ENCODE peak calls at places on chromosomes 1 and 21, in eight cellular contexts. V is GM23248; Q is small intestine; T is effector memory CD4-positive, alpha-beta T cell; Y is SJSA1; O is mucosa of descending colon; M is BJ; H is hepatocyte. S is an unnamed sample.

GRCh38 chr1:235024045-235024439 is 104.6 kb downstream of the TOMM20 start:
- DNase-seq in V (no peak), Q (no peak), T (no peak), Y (no peak), O (no peak), M (no peak), H (no peak), S (no peak)

GRCh38 chr1:29599071-29599470 is 362.7 kb downstream of the PTPRU start:
- DNase-seq in V (no peak), Q (no peak), T (no peak), Y (no peak), O (no peak), M (no peak), H (no peak), S (no peak)

GRCh38 chr1:204151562-204152309 is at the start of gene ETNK2:
- DNase-seq in V (peak), Q (no peak), T (peak), Y (peak), O (peak), M (no peak), H (peak), S (peak)

GRCh38 chr1:169941982-169942830 is 48.5 kb upstream of the SCYL3 start:
- DNase-seq in V (peak), Q (no peak), T (no peak), Y (no peak), O (no peak), M (peak), H (peak), S (no peak)

GRCh38 chr1:172646653-172647052 is 12.2 kb upstream of the FASLG start:
- DNase-seq in V (peak), Q (no peak), T (no peak), Y (no peak), O (no peak), M (no peak), H (no peak), S (no peak)

GRCh38 chr1:39666772-39667171 is 5.1 kb downstream of the NT5C1A start:
- DNase-seq in V (no peak), Q (no peak), T (no peak), Y (no peak), O (no peak), M (no peak), H (no peak), S (no peak)

GRCh38 chr21:44874497-44875331 is 1.2 kb upstream of the PTTG1IP start:
- DNase-seq in V (peak), Q (peak), T (peak), Y (peak), O (peak), M (no peak), H (peak), S (peak)

GRCh38 chr21:18253252-18253651 is 8.6 kb downstream of the CHODL start:
- DNase-seq in V (no peak), Q (no peak), T (no peak), Y (no peak), O (no peak), M (no peak), H (no peak), S (no peak)

GRCh38 chr1:6008084-6008415 is 15.8 kb upstream of the NPHP4 start:
- DNase-seq in V (no peak), Q (no peak), T (no peak), Y (no peak), O (peak), M (no peak), H (no peak), S (no peak)

GRCh38 chr1:160429702-160430535 is 29.6 kb downstream of the VANGL2 start:
- DNase-seq in V (no peak), Q (peak), T (no peak), Y (no peak), O (no peak), M (no peak), H (no peak), S (no peak)

GRCh38 chr1:110607663-110608230 is 1.6 kb upstream of the KCNA2 start:
- DNase-seq in V (no peak), Q (no peak), T (no peak), Y (no peak), O (no peak), M (no peak), H (no peak), S (peak)

GRCh38 chr1:10890391-10891073 is 94.1 kb upstream of the CASZ1 start:
- DNase-seq in V (no peak), Q (no peak), T (no peak), Y (no peak), O (no peak), M (no peak), H (peak), S (peak)

GRCh38 chr1:11676386-11677103 is 4.4 kb downstream of the MAD2L2 start:
- DNase-seq in V (no peak), Q (no peak), T (no peak), Y (no peak), O (no peak), M (no peak), H (no peak), S (peak)

GRCh38 chr1:209645574-209646452 is 6.4 kb downstream of the LAMB3 start:
- DNase-seq in V (no peak), Q (no peak), T (no peak), Y (no peak), O (no peak), M (no peak), H (no peak), S (no peak)

GRCh38 chr21:34819357-34819999 is 150.7 kb downstream of the CLIC6 start:
- DNase-seq in V (no peak), Q (no peak), T (no peak), Y (no peak), O (no peak), M (no peak), H (no peak), S (no peak)

GRCh38 chr1:91406773-91407389 is 2.2 kb upstream of the HFM1 start:
- DNase-seq in V (peak), Q (no peak), T (no peak), Y (no peak), O (no peak), M (no peak), H (no peak), S (peak)

GRCh38 chr1:208536176-208536575 is 292.0 kb upstream of the PLXNA2 start:
- DNase-seq in V (no peak), Q (no peak), T (no peak), Y (no peak), O (no peak), M (no peak), H (no peak), S (no peak)

GRCh38 chr21:15754640-15755039 is 24.9 kb downstream of the USP25 start:
- DNase-seq in V (peak), Q (peak), T (no peak), Y (no peak), O (no peak), M (no peak), H (peak), S (no peak)

GRCh38 chr1:35605882-35606182 is 32.7 kb downstream of the TFAP2E start:
- DNase-seq in V (peak), Q (no peak), T (no peak), Y (peak), O (no peak), M (peak), H (no peak), S (no peak)

GRCh38 chr1:63835075-63835633 is 61.3 kb downstream of the ROR1 start:
- DNase-seq in V (peak), Q (no peak), T (no peak), Y (no peak), O (no peak), M (no peak), H (no peak), S (no peak)

GRCh38 chr1:46689326-46689725 is 17.7 kb downstream of the TEX38 start:
- DNase-seq in V (no peak), Q (no peak), T (no peak), Y (no peak), O (no peak), M (no peak), H (no peak), S (no peak)

GRCh38 chr1:46689897-46690296 is 18.2 kb downstream of the TEX38 start:
- DNase-seq in V (no peak), Q (no peak), T (no peak), Y (no peak), O (no peak), M (no peak), H (no peak), S (no peak)

GRCh38 chr1:46692806-46693770 is 21.4 kb downstream of the TEX38 start:
- DNase-seq in V (no peak), Q (no peak), T (no peak), Y (no peak), O (no peak), M (no peak), H (no peak), S (no peak)

GRCh38 chr1:46691997-46692790 is 20.5 kb downstream of the TEX38 start:
- DNase-seq in V (peak), Q (no peak), T (no peak), Y (no peak), O (no peak), M (no peak), H (no peak), S (no peak)

GRCh38 chr1:46690931-46691411 is 19.3 kb downstream of the TEX38 start:
- DNase-seq in V (no peak), Q (no peak), T (no peak), Y (no peak), O (no peak), M (no peak), H (no peak), S (no peak)
- H3K4me3 ChIP-seq in V (no peak), Q (no peak), T (no peak), Y (no peak), O (no peak), M (no peak), H (no peak), S (no peak)

GRCh38 chr1:222601233-222601632 is 11.5 kb upstream of the TAF1A start:
- DNase-seq in V (no peak), Q (no peak), T (no peak), Y (no peak), O (no peak), M (no peak), H (no peak), S (no peak)
- H3K4me3 ChIP-seq in V (no peak), Q (no peak), T (no peak), Y (no peak), O (no peak), M (no peak), H (no peak), S (no peak)

DNA sequence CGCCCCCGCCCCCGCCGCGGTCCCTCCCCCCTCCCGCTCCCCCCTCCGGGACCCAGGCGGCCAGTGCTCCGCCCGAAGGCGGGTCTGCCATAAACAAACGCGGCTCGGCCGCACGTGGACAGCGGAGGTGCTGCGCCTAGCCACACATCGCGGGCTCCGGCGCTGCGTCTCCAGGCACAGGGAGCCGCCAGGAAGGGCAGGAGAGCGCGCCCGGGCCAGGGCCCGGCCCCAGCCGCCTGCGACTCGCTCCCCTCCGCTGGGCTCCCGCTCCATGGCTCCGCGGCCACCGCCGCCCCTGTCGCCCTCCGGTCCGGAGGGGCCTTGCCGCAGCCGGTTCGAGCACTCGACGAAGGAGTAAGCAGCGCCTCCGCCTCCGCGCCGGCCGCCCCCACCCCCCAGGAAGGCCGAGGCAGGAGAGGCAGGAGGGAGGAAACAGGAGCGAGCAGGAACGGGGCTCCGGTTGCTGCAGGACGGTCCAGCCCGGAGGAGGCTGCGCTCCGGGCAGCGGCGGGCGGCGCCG is at the start of gene SIM2:
- DNase-seq in V (peak), Q (no peak), T (no peak), Y (no peak), O (no peak), M (no peak), H (no peak), S (peak)
- H3K4me3 ChIP-seq in V (peak), Q (peak), T (no peak), Y (peak), O (no peak), M (no peak), H (no peak), S (peak)

DNA sequence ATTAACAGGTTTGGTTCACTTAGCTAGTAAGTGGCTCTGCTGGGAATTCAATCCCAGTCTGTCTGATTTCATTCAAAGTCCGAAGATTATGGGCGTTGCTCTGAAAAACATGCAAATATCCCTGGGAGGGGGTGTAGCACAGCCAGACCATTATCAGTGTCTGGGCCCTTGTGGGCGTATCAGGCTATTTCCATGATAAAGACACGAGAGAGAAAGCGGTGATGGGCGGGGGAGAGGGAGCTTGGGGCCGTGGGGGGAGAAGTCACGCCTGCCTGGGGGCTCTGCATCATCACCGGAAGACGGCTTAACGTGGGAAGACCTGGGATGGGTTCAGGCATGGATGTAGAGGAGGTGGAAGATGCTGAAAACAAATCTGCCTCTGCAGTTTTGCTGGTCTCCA is 25.8 kb downstream of the IL6R start:
- DNase-seq in V (no peak), Q (peak), T (no peak), Y (no peak), O (no peak), M (no peak), H (peak), S (peak)
- H3K4me3 ChIP-seq in V (no peak), Q (no peak), T (no peak), Y (no peak), O (no peak), M (no peak), H (no peak), S (no peak)

DNA sequence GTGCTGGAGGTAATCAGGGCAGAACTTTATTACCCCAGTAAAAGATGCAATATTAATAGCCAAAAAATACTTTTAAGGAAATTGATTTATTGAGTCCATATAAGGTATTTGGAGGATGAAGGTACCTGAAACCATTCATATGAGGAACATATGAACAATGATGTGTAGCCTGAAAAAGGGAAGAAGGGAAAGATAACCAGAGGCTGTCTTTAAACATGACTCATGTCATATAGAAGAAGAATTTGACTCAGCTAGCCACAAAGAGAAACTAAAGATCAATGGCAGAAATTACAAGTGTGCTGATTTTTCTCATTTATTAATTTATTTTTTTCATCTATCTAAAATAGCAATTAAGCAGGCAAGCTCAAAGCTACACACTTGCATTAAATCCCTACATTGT is 136.2 kb upstream of the DUSP10 start:
- DNase-seq in V (peak), Q (no peak), T (no peak), Y (no peak), O (no peak), M (no peak), H (no peak), S (no peak)
- H3K4me3 ChIP-seq in V (no peak), Q (no peak), T (no peak), Y (no peak), O (no peak), M (no peak), H (no peak), S (no peak)

DNA sequence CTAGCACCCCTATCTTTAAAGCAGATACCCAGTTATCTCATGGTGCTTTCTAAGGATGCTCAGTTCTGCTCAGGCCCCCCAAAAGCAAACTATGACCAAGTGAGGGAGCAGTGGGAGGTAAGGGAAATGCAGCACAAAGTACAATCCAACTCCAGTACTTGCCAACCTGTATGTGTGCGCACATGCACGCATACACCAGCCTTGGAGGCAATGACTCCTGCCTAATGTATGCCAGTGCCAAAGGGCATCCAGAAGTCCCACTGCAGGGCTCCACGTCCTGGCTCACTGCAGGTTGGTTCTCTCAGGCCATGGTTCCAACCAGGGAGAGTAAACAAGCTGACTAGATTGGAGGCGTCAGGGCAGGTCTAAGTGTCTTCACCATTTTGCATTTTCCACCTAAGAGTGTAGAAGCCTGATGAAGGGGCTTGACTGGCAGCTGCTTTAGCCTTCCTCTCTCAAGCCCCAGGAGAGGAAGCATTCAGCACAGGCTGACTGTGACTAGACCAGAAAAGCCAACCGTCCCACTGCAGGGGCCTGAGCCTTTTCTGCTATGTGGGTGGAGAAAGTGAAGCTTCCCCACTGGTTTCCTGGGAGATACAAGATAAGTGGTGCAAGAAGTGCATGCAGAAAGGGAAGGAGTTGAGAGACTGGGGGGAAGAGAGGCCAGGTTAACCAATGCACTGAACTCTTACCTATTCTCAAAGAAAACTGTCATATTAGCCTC is 7.7 kb downstream of the AMIGO1 start:
- DNase-seq in V (no peak), Q (peak), T (no peak), Y (no peak), O (no peak), M (no peak), H (no peak), S (no peak)
- H3K4me3 ChIP-seq in V (no peak), Q (no peak), T (peak), Y (no peak), O (no peak), M (no peak), H (no peak), S (no peak)

GRCh38 chr1:155392898-155393411 is 72.3 kb downstream of the RUSC1 start:
- DNase-seq in V (no peak), Q (no peak), T (no peak), Y (no peak), O (no peak), M (no peak), H (no peak), S (no peak)

GRCh38 chr1:155396874-155397476 is 76.3 kb downstream of the RUSC1 start:
- DNase-seq in V (peak), Q (peak), T (no peak), Y (no peak), O (peak), M (no peak), H (peak), S (no peak)
- H3K4me3 ChIP-seq in V (no peak), Q (no peak), T (no peak), Y (no peak), O (no peak), M (no peak), H (no peak), S (no peak)

DNA sequence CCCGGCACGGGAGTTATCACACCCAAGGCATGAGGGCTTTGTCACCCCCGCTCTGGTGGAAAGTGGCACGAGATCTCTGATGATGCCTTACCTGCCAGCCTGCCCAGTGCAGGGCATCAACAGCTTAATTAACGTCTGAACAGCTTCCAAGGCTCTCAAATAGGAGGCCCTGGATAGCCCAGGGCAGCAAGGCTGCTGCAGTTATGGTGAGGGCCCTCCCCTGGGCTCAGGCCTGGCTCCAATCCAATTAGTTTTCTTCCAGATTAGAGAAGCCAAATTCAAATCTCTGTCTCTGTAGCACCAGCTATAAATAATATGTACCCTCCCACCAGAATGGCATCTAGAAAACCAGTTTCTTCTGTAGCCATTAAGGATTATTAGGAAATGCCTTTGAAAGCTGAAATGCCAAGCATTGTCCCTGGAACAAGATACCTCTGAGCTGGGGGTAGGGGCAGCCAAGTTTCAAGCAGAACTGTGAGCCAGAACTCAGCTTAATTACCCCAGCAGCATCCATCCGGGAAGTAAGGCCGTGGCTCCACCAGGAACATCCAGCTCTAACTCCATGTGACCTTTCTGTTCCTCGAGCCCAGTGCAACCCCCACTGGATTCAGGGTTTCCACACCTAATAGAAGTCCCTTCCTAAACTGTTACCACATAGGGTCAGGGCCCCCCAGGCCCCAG is 12.5 kb downstream of the QSOX1 start:
- DNase-seq in V (no peak), Q (peak), T (no peak), Y (no peak), O (no peak), M (no peak), H (no peak), S (no peak)
- H3K4me3 ChIP-seq in V (no peak), Q (no peak), T (no peak), Y (no peak), O (no peak), M (no peak), H (no peak), S (no peak)

GRCh38 chr1:61742620-61743431 is 546 bp downstream of the PATJ start:
- DNase-seq in V (peak), Q (peak), T (no peak), Y (peak), O (peak), M (no peak), H (peak), S (peak)
- H3K4me3 ChIP-seq in V (peak), Q (peak), T (peak), Y (peak), O (peak), M (peak), H (peak), S (peak)

GRCh38 chr1:182428043-182428442 is 21.9 kb upstream of the RGSL1 start:
- DNase-seq in V (no peak), Q (no peak), T (no peak), Y (no peak), O (no peak), M (no peak), H (no peak), S (no peak)

GRCh38 chr1:182430263-182431068 is 19.5 kb upstream of the RGSL1 start:
- DNase-seq in V (no peak), Q (peak), T (peak), Y (no peak), O (no peak), M (no peak), H (no peak), S (no peak)

GRCh38 chr1:182431278-182431677 is 18.7 kb upstream of the RGSL1 start:
- DNase-seq in V (no peak), Q (no peak), T (no peak), Y (no peak), O (no peak), M (no peak), H (no peak), S (no peak)

GRCh38 chr1:182426442-182427430 is 23.2 kb upstream of the RGSL1 start:
- DNase-seq in V (no peak), Q (no peak), T (no peak), Y (no peak), O (no peak), M (no peak), H (no peak), S (no peak)
- H3K4me3 ChIP-seq in V (no peak), Q (no peak), T (no peak), Y (no peak), O (no peak), M (no peak), H (no peak), S (no peak)